ENCODE peak calls at places on chromosomes 12 and 14, in five cellular contexts. X, T, S, G and J are unnamed samples.

GRCh38 chr14:69490219-69490918 is 5.8 kb downstream of the PLEKHD1 start:
- DNase-seq in X (no peak), T (no peak), S (no peak), G (no peak), J (no peak)

GRCh38 chr12:1567852-1568251 is 26.5 kb downstream of the FBXL14 start:
- DNase-seq in X (no peak), T (no peak), S (no peak), G (no peak), J (no peak)

GRCh38 chr12:102526701-102527100 is 46.3 kb upstream of the IGF1 start:
- DNase-seq in X (no peak), T (peak; percentile 57), S (no peak), G (no peak), J (no peak)

GRCh38 chr14:69693145-69693544 is 73.8 kb upstream of the SRSF5 start:
- DNase-seq in X (peak; percentile 59), T (no peak), S (no peak), G (no peak), J (no peak)

GRCh38 chr12:26238341-26239126 is 43.2 kb downstream of the SSPN start:
- DNase-seq in X (no peak), T (no peak), S (no peak), G (no peak), J (no peak)

GRCh38 chr12:100481021-100481420 is 7.4 kb downstream of the NR1H4 start:
- DNase-seq in X (no peak), T (no peak), S (no peak), G (no peak), J (no peak)

GRCh38 chr12:17588968-17589367 is 501.0 kb downstream of the RERGL start:
- DNase-seq in X (no peak), T (no peak), S (no peak), G (no peak), J (no peak)

GRCh38 chr12:64666054-64666914 is 56.0 kb downstream of the RASSF3 start:
- DNase-seq in X (peak; percentile 10), T (peak; percentile 54), S (no peak), G (no peak), J (no peak)

GRCh38 chr14:94514351-94514750 is 5.1 kb upstream of the SERPINA12 start:
- DNase-seq in X (no peak), T (no peak), S (no peak), G (no peak), J (no peak)

GRCh38 chr12:93314177-93314497 is 63.6 kb upstream of the NUDT4 start:
- DNase-seq in X (no peak), T (no peak), S (no peak), G (no peak), J (no peak)

GRCh38 chr12:94304566-94305061 is 155.1 kb downstream of the CEP83 start:
- DNase-seq in X (no peak), T (peak; percentile 66), S (no peak), G (no peak), J (no peak)

DNA sequence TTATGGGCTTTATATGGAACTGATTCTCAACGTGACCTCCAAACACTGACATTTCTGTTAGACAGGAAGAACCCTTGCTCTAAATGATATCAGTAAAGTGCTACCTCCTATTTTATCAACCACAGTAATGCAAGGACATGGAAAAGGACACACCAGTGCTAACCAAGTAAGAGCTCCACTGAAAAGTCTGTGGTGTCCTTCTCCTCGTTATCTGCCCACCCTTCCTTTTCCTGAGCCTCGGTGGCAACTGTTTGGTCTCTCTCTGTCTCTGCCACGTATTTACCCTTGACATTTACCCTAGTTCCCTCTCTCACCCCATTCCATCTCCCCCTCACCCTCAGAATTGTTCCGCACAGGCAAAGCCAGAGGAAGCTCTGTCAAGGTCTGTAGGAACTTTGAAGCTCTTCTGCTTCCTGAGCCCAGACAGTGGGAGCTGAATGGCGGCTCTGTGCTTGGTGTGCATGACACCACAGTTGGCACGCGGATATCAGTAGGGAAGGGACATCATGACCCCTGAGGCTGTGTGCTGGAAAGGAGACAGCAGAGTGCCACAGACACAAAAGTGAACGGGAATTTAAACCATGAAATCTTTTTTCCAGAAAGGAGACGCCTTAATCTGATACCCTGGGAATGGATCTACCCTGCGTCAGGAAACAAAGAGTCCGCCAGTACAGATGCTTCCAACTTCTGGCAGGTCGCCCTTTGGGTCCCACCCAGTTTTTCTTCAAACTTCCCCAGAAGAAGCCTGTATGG is 50.8 kb downstream of the NTN4 start:
- DNase-seq in X (no peak), T (no peak), S (peak; percentile 61), G (no peak), J (no peak)
- H3K27ac ChIP-seq in X (no peak overlapping the region), T (no peak overlapping the region), S (no peak overlapping the region), G (peak overlapping the region; percentile 63), J (no peak overlapping the region)

DNA sequence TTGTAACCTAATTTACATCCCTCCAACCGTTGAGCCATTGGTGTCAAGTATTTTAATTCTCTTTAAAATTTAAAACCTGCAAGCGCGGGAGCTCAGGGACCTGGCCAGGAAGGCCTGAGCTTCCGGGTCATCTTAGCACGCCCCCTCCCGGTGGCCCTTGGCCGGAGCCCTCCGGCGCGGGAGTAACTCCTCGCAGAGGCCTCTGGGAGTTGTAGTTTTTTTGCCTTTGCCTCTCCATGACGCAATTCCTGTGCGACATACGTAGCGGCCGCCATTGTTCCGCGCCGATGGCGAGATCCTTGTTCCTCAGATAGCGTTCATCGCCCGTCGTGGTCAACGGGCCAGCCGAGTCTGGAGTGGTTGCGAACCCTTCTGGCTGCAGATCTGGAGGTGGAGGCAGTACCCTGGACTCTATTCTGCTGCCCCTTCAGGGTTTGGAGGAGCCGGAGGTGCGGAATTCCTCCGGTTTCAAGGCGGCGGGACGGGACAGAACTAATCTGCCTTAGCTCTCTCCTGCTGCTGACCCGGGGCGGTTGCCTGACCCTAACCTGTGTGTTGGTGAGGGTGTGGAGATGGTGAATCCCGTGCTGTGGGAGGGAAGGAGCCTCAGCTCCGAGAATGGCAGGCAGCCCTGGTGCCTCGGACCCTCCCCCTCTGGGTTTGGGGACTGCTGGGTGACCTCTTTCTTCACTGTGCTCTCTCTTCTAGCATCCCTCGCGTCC is at the start of gene ZNF268:
- DNase-seq in X (peak; percentile 87), T (peak; percentile 89), S (peak; percentile 82), G (peak; percentile 68), J (peak; percentile 45)
- TF ChIP-seq POLR2A in X (peak; percentile 33), T (peak; percentile 64), S (no peak), G (no peak), J (no peak)

GRCh38 chr14:65019944-65020566 is 33.4 kb downstream of the FNTB start:
- DNase-seq in X (no peak), T (peak; percentile 83), S (peak; percentile 59), G (no peak), J (no peak)

GRCh38 chr14:65011559-65011958 is 24.9 kb downstream of the FNTB start:
- DNase-seq in X (no peak), T (no peak), S (no peak), G (no peak), J (no peak)

GRCh38 chr14:65012353-65012752 is 25.7 kb downstream of the FNTB start:
- DNase-seq in X (no peak), T (no peak), S (no peak), G (no peak), J (no peak)

GRCh38 chr14:65015391-65015790 is 28.7 kb downstream of the FNTB start:
- DNase-seq in X (no peak), T (no peak), S (peak; percentile 31), G (no peak), J (no peak)

GRCh38 chr14:65016461-65016860 is 29.8 kb downstream of the FNTB start:
- DNase-seq in X (no peak), T (no peak), S (no peak), G (no peak), J (no peak)
- H3K27me3 ChIP-seq in X (no peaks in the 10 kb centered on the region), T (no peaks in the 10 kb centered on the region), S (no peaks in the 10 kb centered on the region), G (no peaks in the 10 kb centered on the region), J (no peaks in the 10 kb centered on the region)

DNA sequence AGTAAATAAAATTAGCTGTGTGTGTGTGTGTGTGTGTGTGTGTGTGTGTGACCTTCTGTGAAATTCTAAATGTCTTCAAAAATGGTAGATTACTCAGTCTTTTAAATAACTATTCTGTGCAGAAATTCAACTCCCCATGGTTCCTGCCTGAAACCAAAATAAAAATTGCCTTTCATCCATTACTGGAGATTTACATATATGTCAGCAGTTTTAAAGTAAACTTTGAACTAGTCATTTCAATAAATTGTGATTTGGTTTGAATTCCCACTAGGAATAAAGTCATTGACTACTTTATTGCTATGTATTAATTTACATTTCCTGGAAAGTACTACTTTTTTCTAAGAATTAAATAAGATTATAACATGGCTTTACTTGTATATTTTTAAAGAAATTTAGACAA is 5.3 kb downstream of the ELK3 start:
- DNase-seq in X (no peak), T (no peak), S (no peak), G (no peak), J (no peak)
- H3K27ac ChIP-seq in X (no peak overlapping the region), T (peak overlapping the region; percentile 29), S (no peak overlapping the region), G (no peak overlapping the region), J (peak overlapping the region; percentile 91)

DNA sequence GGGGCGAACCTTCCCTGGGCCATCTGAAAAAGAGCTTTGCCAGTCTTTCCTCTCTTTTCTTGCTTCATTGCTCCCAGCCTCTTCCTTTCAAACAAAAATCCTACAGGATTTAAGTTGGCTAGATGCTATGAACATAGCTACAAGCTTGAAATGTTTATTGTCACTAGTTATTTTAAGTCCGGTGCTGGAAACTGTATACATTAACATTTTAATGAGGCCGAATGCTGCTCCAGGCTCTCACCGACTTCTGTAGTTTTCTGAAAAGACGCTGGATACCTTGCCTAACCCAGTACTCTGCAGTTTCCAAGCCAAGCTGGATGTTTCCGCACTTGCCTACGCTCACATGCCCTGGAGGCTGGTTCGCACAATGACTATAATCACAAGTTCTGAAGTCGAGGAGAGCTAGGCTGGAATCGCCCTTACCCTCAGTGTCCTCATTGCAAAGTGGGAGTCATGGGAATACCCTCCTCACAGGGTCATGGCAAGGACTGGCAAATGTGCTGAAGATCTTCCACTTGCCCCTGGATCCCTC is 39.1 kb downstream of the LTBP2 start:
- DNase-seq in X (no peak), T (peak; percentile 65), S (peak; percentile 41), G (no peak), J (no peak)
- TF ChIP-seq POLR2A in X (no peak), T (peak; percentile 54), S (no peak), G (no peak), J (no peak)

GRCh38 chr12:27449893-27450534 is 3.5 kb downstream of the SMCO2 start:
- DNase-seq in X (no peak), T (no peak), S (no peak), G (no peak), J (no peak)

GRCh38 chr12:27451416-27451815 is 4.9 kb downstream of the SMCO2 start:
- DNase-seq in X (no peak), T (no peak), S (no peak), G (no peak), J (no peak)

GRCh38 chr12:27447761-27448160 is 1.2 kb downstream of the SMCO2 start:
- DNase-seq in X (no peak), T (no peak), S (no peak), G (no peak), J (no peak)

GRCh38 chr12:27449011-27449410 is 2.5 kb downstream of the SMCO2 start:
- DNase-seq in X (no peak), T (no peak), S (no peak), G (no peak), J (no peak)

DNA sequence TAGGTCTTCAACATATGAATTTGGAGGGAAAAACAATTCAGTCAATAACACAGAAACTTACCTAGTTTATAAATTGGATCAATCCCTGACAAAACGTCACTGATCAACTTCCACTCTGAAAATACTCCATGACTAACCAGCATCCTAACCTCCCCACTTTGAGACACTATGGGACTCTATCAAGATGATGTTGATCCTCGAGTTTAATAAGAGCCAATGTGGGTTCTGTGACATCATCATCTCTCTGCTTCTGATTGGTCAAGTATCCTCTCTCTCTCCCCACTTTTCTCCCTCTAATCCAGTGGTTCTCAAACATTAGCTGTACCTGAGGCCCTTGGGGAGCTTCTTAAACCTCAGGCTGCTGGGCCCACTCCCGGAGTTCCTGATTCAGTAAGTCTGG is at the start of gene SMCO2:
- DNase-seq in X (no peak), T (no peak), S (no peak), G (no peak), J (no peak)
- H3K27me3 ChIP-seq in X (no peaks in the 10 kb centered on the region), T (no peaks in the 10 kb centered on the region), S (no peaks in the 10 kb centered on the region), G (no peaks in the 10 kb centered on the region), J (no peaks in the 10 kb centered on the region)